ENCODE peak calls at places on chromosomes 4 and X, in four cellular contexts. S is CD8-positive, alpha-beta memory T cell; U is OCI-LY7; X is breast epithelium. E is an unnamed sample.

GRCh38 chrX:12771445-12772069 is 19.7 kb upstream of the PRPS2 start:
- DNase-seq in U (peak; percentile 45), X (no peak), S (peak; percentile 56), E (no peak)

GRCh38 chr4:127586922-127587571 is 45.7 kb upstream of the INTU start:
- DNase-seq in X (no peak), S (no peak), U (peak; percentile 22), E (no peak)

GRCh38 chrX:96770315-96770714 is 85.7 kb downstream of the DIAPH2 start:
- DNase-seq in U (peak; percentile 23), S (no peak), X (no peak), E (no peak)

GRCh38 chrX:48465336-48465933 is 4.6 kb downstream of the SLC38A5 start:
- DNase-seq in S (no peak), U (no peak), X (no peak), E (no peak)

GRCh38 chrX:143571521-143571920 is 54.2 kb upstream of the SPANXN3 start:
- DNase-seq in X (no peak), U (no peak), S (no peak), E (no peak)

GRCh38 chr4:143390764-143391163 is 54.1 kb downstream of the GAB1 start:
- DNase-seq in U (peak; percentile 84), X (no peak), S (no peak), E (no peak)

GRCh38 chr4:124409044-124409443 is 303.5 kb downstream of the ANKRD50 start:
- DNase-seq in X (no peak), S (no peak), U (no peak), E (no peak)

GRCh38 chrX:25878806-25879205 is 259.3 kb upstream of the MAGEB18 start:
- DNase-seq in U (no peak), X (no peak), S (no peak), E (no peak)

GRCh38 chr4:14868426-14868825 is 133.9 kb upstream of the CPEB2 start:
- DNase-seq in S (no peak), X (no peak), U (no peak), E (no peak)

GRCh38 chr4:41590591-41590990 is 52.6 kb downstream of the LIMCH1 start:
- DNase-seq in S (no peak), U (no peak), X (no peak), E (no peak)

GRCh38 chr4:13526658-13527057 is 17.6 kb downstream of the NKX3-2 start:
- DNase-seq in S (no peak), X (no peak), U (no peak), E (no peak)
- H3K9me3 ChIP-seq in S (no peaks in the 10 kb centered on the region), X (peaks cover 15% of the 10 kb centered on the region), U (no peaks in the 10 kb centered on the region), E (peaks cover 7% of the 10 kb centered on the region)

GRCh38 chr4:135510582-135510981 is 1309.0 kb upstream of the PABPC4L start:
- DNase-seq in X (no peak), S (no peak), U (no peak), E (no peak)

GRCh38 chr4:135515295-135515694 is 1313.7 kb upstream of the PABPC4L start:
- DNase-seq in X (no peak), U (no peak), S (no peak), E (no peak)
- H3K9me3 ChIP-seq in X (no peaks in the 10 kb centered on the region), U (no peaks in the 10 kb centered on the region), S (no peaks in the 10 kb centered on the region), E (no peaks in the 10 kb centered on the region)

GRCh38 chrX:67893931-67894330 is 350.1 kb downstream of the AR start:
- DNase-seq in X (no peak), S (no peak), U (peak; percentile 7), E (no peak)

GRCh38 chrX:67892391-67892790 is 348.6 kb downstream of the AR start:
- DNase-seq in U (no peak), S (no peak), X (no peak), E (no peak)
- H3K9me3 ChIP-seq in U (no peaks in the 10 kb centered on the region), S (no peaks in the 10 kb centered on the region), X (peaks cover 25% of the 10 kb centered on the region), E (peaks cover 5% of the 10 kb centered on the region)

GRCh38 chr4:340011-340410 is 2.4 kb downstream of the ZNF141 start:
- DNase-seq in U (peak; percentile 15), X (no peak), S (no peak), E (no peak)
- H3K9me3 ChIP-seq in U (peaks cover 32% of the 10 kb centered on the region), X (peaks cover 28% of the 10 kb centered on the region), S (peaks cover 33% of the 10 kb centered on the region), E (no peaks in the 10 kb centered on the region)

GRCh38 chrX:51860679-51861078 is 32.7 kb upstream of the MAGED1 start:
- DNase-seq in X (no peak), U (peak; percentile 33), S (no peak), E (no peak)
- H3K9me3 ChIP-seq in X (no peaks in the 10 kb centered on the region), U (peaks cover 7% of the 10 kb centered on the region), S (no peaks in the 10 kb centered on the region), E (no peaks in the 10 kb centered on the region)

GRCh38 chr4:170476351-170476750 is 386.6 kb upstream of the AADAT start:
- DNase-seq in X (no peak), U (no peak), S (no peak), E (no peak)
- H3K9me3 ChIP-seq in X (no peaks in the 10 kb centered on the region), U (no peaks in the 10 kb centered on the region), S (no peaks in the 10 kb centered on the region), E (no peaks in the 10 kb centered on the region)

GRCh38 chrX:68599256-68600152 is 48.0 kb upstream of the STARD8 start:
- DNase-seq in U (peak; percentile 2), X (no peak), S (no peak), E (no peak)
- H3K9me3 ChIP-seq in U (no peaks in the 10 kb centered on the region), X (peaks cover 24% of the 10 kb centered on the region), S (no peaks in the 10 kb centered on the region), E (no peaks in the 10 kb centered on the region)

GRCh38 chr4:63493265-63493664 is 916.0 kb downstream of the TECRL start:
- DNase-seq in S (no peak), X (no peak), U (no peak), E (no peak)
- H3K9me3 ChIP-seq in S (no peaks in the 10 kb centered on the region), X (no peaks in the 10 kb centered on the region), U (no peaks in the 10 kb centered on the region), E (no peaks in the 10 kb centered on the region)

DNA sequence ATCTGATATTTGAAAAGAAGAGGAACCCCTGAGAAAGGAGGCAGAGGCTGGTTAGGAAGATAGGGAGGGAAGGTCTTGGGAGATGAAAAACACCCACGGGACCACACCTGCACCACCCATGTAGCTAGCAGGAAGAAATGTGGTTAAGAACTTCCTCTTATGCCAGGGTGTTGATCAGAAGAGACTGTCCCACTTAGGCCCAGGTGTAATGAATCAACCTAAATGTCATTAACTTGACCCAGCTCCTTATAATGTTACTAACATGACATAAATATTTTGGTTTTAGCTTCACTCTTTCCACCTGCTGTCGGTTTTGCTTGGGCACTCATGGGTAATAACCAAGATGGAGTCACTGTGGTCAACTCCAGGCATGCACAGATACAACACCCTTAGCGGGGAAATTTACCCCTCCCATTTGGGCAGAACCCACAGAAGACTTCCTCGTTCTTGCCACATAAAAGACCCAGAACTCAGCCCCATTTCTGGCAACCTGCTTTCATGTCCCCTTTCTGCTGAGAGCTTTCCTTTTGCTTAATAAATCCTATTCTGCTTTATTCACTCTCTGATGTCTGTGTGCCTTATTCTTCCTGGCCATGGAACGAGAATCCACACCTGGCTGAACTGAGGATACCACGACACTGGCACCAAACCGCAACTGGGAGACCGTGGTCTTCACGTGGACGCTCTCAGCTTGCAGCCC is 46.8 kb downstream of the ZNF141 start:
- DNase-seq in S (no peak), X (no peak), U (peak; percentile 97), E (no peak)
- H3K9me3 ChIP-seq in S (peaks cover 46% of the 10 kb centered on the region), X (peaks cover 90% of the 10 kb centered on the region), U (peaks cover 75% of the 10 kb centered on the region), E (peaks cover 60% of the 10 kb centered on the region)

DNA sequence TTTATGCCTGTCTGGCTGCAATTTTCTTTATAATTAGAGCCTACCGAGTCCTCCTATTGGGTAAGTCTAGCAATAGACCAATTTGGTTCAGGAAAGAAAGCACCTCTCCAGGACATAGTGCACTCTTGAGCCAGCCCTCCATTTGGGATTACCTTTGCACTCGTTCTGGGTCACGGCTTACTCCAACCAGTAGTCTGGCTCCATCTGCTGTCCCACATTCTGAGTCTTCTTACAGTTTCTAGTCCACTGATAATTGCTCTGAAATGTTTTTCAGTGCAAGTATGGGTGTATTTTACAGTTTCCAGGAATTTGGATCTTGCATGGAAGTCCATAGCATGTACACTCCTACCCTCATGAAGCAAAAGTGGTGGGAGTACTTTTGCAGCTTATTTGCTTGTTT is 34.8 kb upstream of the USP51 start:
- DNase-seq in X (no peak), S (no peak), U (no peak), E (no peak)
- H3K9me3 ChIP-seq in X (no peaks in the 10 kb centered on the region), S (no peaks in the 10 kb centered on the region), U (no peaks in the 10 kb centered on the region), E (no peaks in the 10 kb centered on the region)

E was measured in vagina.